ENCODE peak calls at places on chromosomes 12 and 14, in eight cellular contexts. E is retinal pigment epithelial cell, R is cardiac muscle cell, O is GM13977, Q is psoas muscle, Y is colonic mucosa, F is PC-9, P is HL-60. I is an unnamed sample.

GRCh38 chr12:24960222-24960855 is 11.4 kb upstream of the BCAT1 start:
- DNase-seq in Y (no peak), O (no peak), R (peak), F (peak), Q (no peak), E (no peak), P (peak), I (peak)

GRCh38 chr12:79959484-79959883 is 24.6 kb upstream of the PPP1R12A start:
- DNase-seq in R (no peak), E (no peak), P (no peak), F (no peak), Q (no peak), Y (no peak), O (no peak), I (no peak)

GRCh38 chr12:26058818-26059217 is 66.0 kb downstream of the BHLHE41 start:
- DNase-seq in R (no peak), O (peak), Q (no peak), F (no peak), P (no peak), E (no peak), Y (no peak), I (no peak)

GRCh38 chr12:98788396-98788795 is 143.3 kb downstream of the APAF1 start:
- DNase-seq in P (no peak), Q (no peak), E (no peak), Y (no peak), O (no peak), F (no peak), R (peak), I (no peak)

GRCh38 chr14:34013714-34014055 is 62.8 kb upstream of the EGLN3 start:
- DNase-seq in E (no peak), Q (no peak), O (no peak), R (no peak), P (peak), Y (no peak), F (no peak), I (peak)

GRCh38 chr12:76449993-76450392 is 101.8 kb upstream of the BBS10 start:
- DNase-seq in R (no peak), Q (no peak), E (no peak), P (no peak), F (no peak), O (no peak), Y (no peak), I (no peak)

GRCh38 chr14:33634631-33635030 is 316.2 kb downstream of the EGLN3 start:
- DNase-seq in E (no peak), Q (no peak), P (no peak), F (no peak), Y (no peak), O (no peak), R (no peak), I (no peak)

GRCh38 chr12:47651368-47652254 is 54.2 kb downstream of the RPAP3 start:
- DNase-seq in P (peak), Q (peak), E (peak), F (peak), O (peak), Y (peak), R (peak), I (peak)

GRCh38 chr14:26389646-26390508 is 208.0 kb downstream of the NOVA1 start:
- DNase-seq in R (no peak), P (no peak), E (no peak), Q (no peak), Y (no peak), O (no peak), F (no peak), I (no peak)

GRCh38 chr12:93020225-93020997 is 91.3 kb upstream of the EEA1 start:
- DNase-seq in Y (peak), E (no peak), F (peak), Q (no peak), R (no peak), O (no peak), P (no peak), I (no peak)

GRCh38 chr14:51004801-51005526 is 60.7 kb upstream of the PYGL start:
- DNase-seq in P (no peak), E (peak), R (peak), F (no peak), Q (no peak), O (no peak), Y (no peak), I (no peak)

GRCh38 chr14:66369157-66369706 is 116.9 kb upstream of the CCDC196 start:
- DNase-seq in R (no peak), Q (no peak), O (no peak), P (no peak), F (no peak), E (no peak), Y (peak), I (no peak)

GRCh38 chr12:96193725-96194571 is at the start of gene ELK3:
- DNase-seq in E (no peak), P (peak), Y (peak), O (peak), F (peak), R (peak), Q (peak), I (peak)

GRCh38 chr12:124680863-124681778 is 113.7 kb upstream of the NCOR2 start:
- DNase-seq in Q (peak), O (peak), E (no peak), R (no peak), F (peak), P (peak), Y (peak), I (peak)

GRCh38 chr12:52274521-52274920 is at the start of gene KRT86:
- DNase-seq in O (no peak), F (no peak), Y (no peak), E (no peak), Q (no peak), P (no peak), R (no peak), I (no peak)

GRCh38 chr12:42140901-42141300 is 3.8 kb downstream of the GXYLT1 start:
- DNase-seq in E (no peak), P (no peak), F (no peak), Q (no peak), R (peak), O (no peak), Y (no peak), I (no peak)

GRCh38 chr14:57478050-57478449 is 15.6 kb downstream of the CCDC198 start:
- DNase-seq in O (no peak), Y (no peak), R (no peak), E (no peak), P (no peak), Q (no peak), F (no peak), I (no peak)

DNA sequence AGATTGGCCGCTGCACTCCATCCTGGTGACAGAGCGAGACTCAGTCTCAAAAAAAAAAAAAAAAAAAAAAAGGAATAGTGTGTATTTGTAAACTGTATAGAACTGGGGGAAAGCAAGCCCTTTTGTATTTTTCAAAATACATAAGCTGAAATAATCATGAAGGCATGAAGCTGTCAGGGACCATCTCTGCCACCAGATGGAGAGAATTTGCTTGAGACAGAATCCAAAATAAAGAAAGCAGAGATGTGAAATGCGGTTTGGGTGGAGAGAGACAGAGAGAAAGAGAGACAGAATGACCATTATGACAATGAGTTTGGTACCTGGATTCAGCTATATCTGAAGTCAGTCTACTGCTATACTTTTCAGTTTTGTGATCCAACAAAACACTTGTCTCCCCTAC is 155.7 kb upstream of the LRIG3 start:
- DNase-seq in Y (no peak), R (no peak), P (no peak), F (no peak), Q (no peak), O (no peak), E (no peak), I (no peak)
- TF ChIP-seq CTCF in Y (no peak), R (no peak), P (no peak), F (no peak), Q (no peak), O (no peak), E (no peak), I (no peak)

GRCh38 chr12:14408208-14408607 is 42.7 kb downstream of the ATF7IP start:
- DNase-seq in R (peak), O (no peak), F (no peak), Q (no peak), Y (no peak), E (peak), P (no peak), I (no peak)

GRCh38 chr12:14410177-14410576 is 44.7 kb downstream of the ATF7IP start:
- DNase-seq in E (no peak), Q (no peak), R (no peak), F (no peak), P (no peak), O (no peak), Y (no peak), I (no peak)

GRCh38 chr12:14416658-14417057 is 51.2 kb downstream of the ATF7IP start:
- DNase-seq in Y (no peak), Q (no peak), O (no peak), R (peak), P (no peak), E (peak), F (peak), I (no peak)

DNA sequence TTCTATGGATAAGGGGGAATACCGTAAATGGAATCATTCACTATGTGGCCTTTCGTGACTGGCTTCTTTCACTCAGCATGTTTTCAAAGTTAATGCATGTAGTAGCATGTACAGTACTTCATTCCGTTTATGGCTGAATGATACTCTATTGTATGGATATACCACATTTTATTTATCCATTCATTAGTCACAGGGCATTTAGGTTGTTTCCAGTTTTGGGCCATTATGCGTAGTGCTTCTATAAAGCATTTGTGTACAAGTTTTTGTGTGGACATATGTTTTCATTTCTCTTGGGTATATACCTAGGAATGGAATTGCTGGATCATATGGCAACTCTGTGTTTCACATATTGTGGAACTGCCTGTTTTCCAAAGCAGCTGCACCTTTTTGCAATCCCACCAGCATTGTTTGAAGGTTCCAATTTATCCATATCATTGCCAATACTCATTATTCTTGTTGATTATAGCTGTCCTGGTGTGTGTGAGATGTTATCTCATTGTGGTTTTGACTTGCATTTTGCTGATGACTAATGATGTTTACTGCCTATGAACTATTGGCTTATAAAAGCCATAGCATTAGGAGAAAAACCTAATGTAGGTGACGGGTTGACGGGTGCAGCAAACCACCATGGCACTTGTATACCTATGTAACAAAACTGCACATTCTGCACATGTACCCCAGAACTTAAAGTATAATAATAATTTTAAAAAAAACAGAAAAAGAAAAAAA is 45.5 kb downstream of the ATF7IP start:
- DNase-seq in E (no peak), Q (no peak), O (no peak), Y (no peak), R (no peak), F (peak), P (no peak), I (no peak)
- TF ChIP-seq CTCF in E (no peak), Q (no peak), O (no peak), Y (no peak), R (no peak), F (no peak), P (no peak), I (no peak)

GRCh38 chr14:105150368-105151111 is 18.0 kb downstream of the JAG2 start:
- DNase-seq in E (no peak), F (no peak), R (no peak), P (no peak), O (no peak), Y (no peak), Q (no peak), I (no peak)

GRCh38 chr14:105152794-105153241 is 15.8 kb downstream of the JAG2 start:
- DNase-seq in E (no peak), F (no peak), Y (no peak), Q (peak), P (no peak), R (no peak), O (no peak), I (no peak)

GRCh38 chr14:105150026-105150367 is 18.6 kb downstream of the JAG2 start:
- DNase-seq in P (no peak), F (no peak), R (no peak), O (no peak), Q (no peak), Y (no peak), E (no peak), I (no peak)

GRCh38 chr14:105151838-105152793 is 16.5 kb downstream of the JAG2 start:
- DNase-seq in Q (peak), Y (no peak), E (no peak), O (no peak), R (peak), P (no peak), F (no peak), I (no peak)

GRCh38 chr14:105151131-105151837 is 17.3 kb downstream of the JAG2 start:
- DNase-seq in Y (no peak), P (no peak), Q (peak), F (no peak), E (no peak), R (no peak), O (no peak), I (no peak)
- TF ChIP-seq CTCF in Y (no peak), P (no peak), Q (no peak), F (no peak), E (no peak), R (no peak), O (no peak), I (no peak)

GRCh38 chr12:27524489-27524835 is 456 bp downstream of the PPFIBP1 start:
- DNase-seq in O (no peak), Q (no peak), E (no peak), P (no peak), Y (no peak), R (no peak), F (no peak), I (no peak)
- TF ChIP-seq CTCF in O (no peak), Q (no peak), E (no peak), P (no peak), Y (no peak), R (no peak), F (no peak), I (no peak)

GRCh38 chr12:57012600-57013465 is 3.5 kb downstream of the TAC3 start:
- DNase-seq in O (peak), P (no peak), Y (no peak), F (no peak), Q (no peak), E (no peak), R (no peak), I (peak)
- TF ChIP-seq CTCF in O (no peak), P (no peak), Y (no peak), F (no peak), Q (no peak), E (peak), R (no peak), I (no peak)

DNA sequence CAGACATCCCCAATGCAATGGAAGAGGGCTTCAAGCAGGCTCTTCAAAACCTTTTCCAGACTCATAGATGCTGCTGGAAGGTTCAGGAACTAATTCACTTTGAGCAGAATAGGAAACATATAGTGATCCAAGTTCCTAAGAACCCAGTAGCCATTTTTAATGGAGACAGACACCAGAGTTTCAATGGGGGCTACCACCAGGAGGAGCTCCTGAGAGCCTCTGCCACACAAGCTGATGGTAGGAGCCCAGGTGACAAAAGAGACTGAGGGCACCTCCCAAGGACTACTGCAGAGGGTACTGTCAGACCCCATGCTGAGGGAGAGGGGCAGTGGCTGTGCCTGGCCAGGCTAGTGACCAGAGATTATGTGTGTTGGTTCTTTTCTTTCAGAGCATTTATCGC is 45.9 kb downstream of the IFNG start:
- DNase-seq in P (peak), O (no peak), F (no peak), R (no peak), E (no peak), Q (no peak), Y (peak), I (no peak)
- TF ChIP-seq CTCF in P (no peak), O (peak), F (peak), R (peak), E (peak), Q (no peak), Y (no peak), I (peak)

GRCh38 chr14:30185832-30186231 is 258.2 kb upstream of the PRKD1 start:
- DNase-seq in F (no peak), R (no peak), Y (no peak), O (no peak), P (no peak), E (no peak), Q (no peak), I (no peak)
- TF ChIP-seq CTCF in F (no peak), R (no peak), Y (no peak), O (no peak), P (no peak), E (peak), Q (no peak), I (no peak)

I was measured in GM20000.